ENCODE peak calls at places on chromosomes 16 and 17, in five cellular contexts. One of them, this sample, is unnamed.

GRCh38 chr16:27427538-27427937 is 25.6 kb downstream of the IL21R start:
- DNase-seq in cardiac fibroblast: no peak
- DNase-seq in astrocyte: no peak
- DNase-seq in Caco-2: no peak
- DNase-seq in GM12878: no peak
- DNase-seq in this sample: no peak

GRCh38 chr17:4833941-4834501 is 881 bp downstream of the MINK1 start:
- DNase-seq in astrocyte: peak; percentile 33
- DNase-seq in Caco-2: peak; percentile 13
- DNase-seq in cardiac fibroblast: peak; percentile 60
- DNase-seq in GM12878: no peak
- DNase-seq in this sample: no peak

GRCh38 chr17:41065829-41066624 is at the start of gene KRTAP2-4:
- DNase-seq in GM12878: no peak
- DNase-seq in Caco-2: no peak
- DNase-seq in cardiac fibroblast: peak; percentile 26
- DNase-seq in astrocyte: peak; percentile 99
- DNase-seq in this sample: peak; percentile 86

GRCh38 chr17:55742272-55743102 is 8.4 kb upstream of the PCTP start:
- DNase-seq in Caco-2: no peak
- DNase-seq in astrocyte: no peak
- DNase-seq in GM12878: no peak
- DNase-seq in cardiac fibroblast: no peak
- DNase-seq in this sample: no peak

GRCh38 chr16:75105306-75106061 is 11.1 kb downstream of the LDHD start:
- DNase-seq in GM12878: no peak
- DNase-seq in Caco-2: no peak
- DNase-seq in astrocyte: no peak
- DNase-seq in cardiac fibroblast: peak; percentile 68
- DNase-seq in this sample: no peak

GRCh38 chr17:36464765-36465088 is 21.8 kb upstream of the ZNHIT3 start:
- DNase-seq in astrocyte: no peak
- DNase-seq in cardiac fibroblast: no peak
- DNase-seq in GM12878: no peak
- DNase-seq in Caco-2: no peak
- DNase-seq in this sample: no peak

GRCh38 chr17:69810326-69811035 is 264.5 kb upstream of the KCNJ16 start:
- DNase-seq in astrocyte: no peak
- DNase-seq in GM12878: no peak
- DNase-seq in cardiac fibroblast: no peak
- DNase-seq in Caco-2: no peak
- DNase-seq in this sample: no peak

GRCh38 chr17:4500188-4500565 is 1.5 kb downstream of the SPNS2 start:
- DNase-seq in astrocyte: no peak
- DNase-seq in cardiac fibroblast: no peak
- DNase-seq in Caco-2: no peak
- DNase-seq in GM12878: no peak
- DNase-seq in this sample: no peak

GRCh38 chr17:13265306-13265705 is 247.5 kb upstream of the ELAC2 start:
- DNase-seq in GM12878: no peak
- DNase-seq in astrocyte: no peak
- DNase-seq in Caco-2: no peak
- DNase-seq in cardiac fibroblast: no peak
- DNase-seq in this sample: no peak

GRCh38 chr16:53224932-53225533 is 170.2 kb downstream of the CHD9 start:
- DNase-seq in astrocyte: peak; percentile 23
- DNase-seq in cardiac fibroblast: no peak
- DNase-seq in Caco-2: no peak
- DNase-seq in GM12878: no peak
- DNase-seq in this sample: no peak

GRCh38 chr17:19271751-19272357 is 34.7 kb downstream of the EPN2 start:
- DNase-seq in cardiac fibroblast: no peak
- DNase-seq in GM12878: no peak
- DNase-seq in astrocyte: peak; percentile 16
- DNase-seq in Caco-2: no peak
- DNase-seq in this sample: peak; percentile 36

GRCh38 chr16:24309222-24309905 is 53.2 kb downstream of the CACNG3 start:
- DNase-seq in astrocyte: peak; percentile 54
- DNase-seq in cardiac fibroblast: peak; percentile 15
- DNase-seq in Caco-2: no peak
- DNase-seq in GM12878: no peak
- DNase-seq in this sample: no peak

GRCh38 chr17:63022567-63022966 is 56.5 kb downstream of the TANC2 start:
- DNase-seq in Caco-2: no peak
- DNase-seq in GM12878: no peak
- DNase-seq in cardiac fibroblast: no peak
- DNase-seq in astrocyte: no peak
- DNase-seq in this sample: no peak

GRCh38 chr17:45394913-45395568 is 37.6 kb downstream of the ARHGAP27 start:
- DNase-seq in cardiac fibroblast: peak; percentile 93
- DNase-seq in GM12878: no peak
- DNase-seq in Caco-2: peak; percentile 79
- DNase-seq in astrocyte: peak; percentile 74
- DNase-seq in this sample: no peak

GRCh38 chr16:58098207-58099096 is 30.7 kb downstream of the CFAP20 start:
- DNase-seq in cardiac fibroblast: no peak
- DNase-seq in astrocyte: peak; percentile 10
- DNase-seq in Caco-2: no peak
- DNase-seq in GM12878: no peak
- DNase-seq in this sample: no peak

GRCh38 chr16:26787924-26788323 is 278.8 kb upstream of the C16orf82 start:
- DNase-seq in cardiac fibroblast: no peak
- DNase-seq in Caco-2: peak; percentile 42
- DNase-seq in astrocyte: no peak
- DNase-seq in GM12878: no peak
- DNase-seq in this sample: no peak

GRCh38 chr17:51238253-51238887 is 21.5 kb downstream of the MBTD1 start:
- DNase-seq in Caco-2: no peak
- DNase-seq in cardiac fibroblast: no peak
- DNase-seq in GM12878: peak; percentile 40
- DNase-seq in astrocyte: no peak
- DNase-seq in this sample: no peak

GRCh38 chr17:71870546-71870862 is 250.3 kb upstream of the SOX9 start:
- DNase-seq in GM12878: no peak
- DNase-seq in astrocyte: no peak
- DNase-seq in Caco-2: no peak
- DNase-seq in cardiac fibroblast: no peak
- DNase-seq in this sample: no peak

DNA sequence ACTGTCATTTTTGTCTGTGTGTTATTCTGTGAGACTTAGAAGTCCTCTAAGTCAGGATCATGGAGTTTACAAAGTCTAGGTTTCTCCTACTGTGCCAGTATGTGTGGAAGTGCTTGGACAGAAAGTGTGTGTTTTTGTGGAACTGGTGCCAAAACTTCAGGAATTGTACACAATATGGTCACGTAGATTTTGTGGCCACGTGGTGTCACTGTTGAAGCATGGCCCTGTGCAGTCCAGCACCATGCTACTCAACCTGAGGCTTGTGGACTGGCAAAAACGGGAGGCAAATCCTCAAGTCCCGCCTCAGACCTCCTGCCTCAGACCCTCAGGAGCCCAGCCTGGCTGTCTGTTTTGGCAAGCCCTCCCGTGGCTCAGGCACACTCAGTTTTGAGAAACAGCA is 16.7 kb upstream of the ALKBH5 start:
- DNase-seq in GM12878: no peak
- DNase-seq in astrocyte: no peak
- DNase-seq in cardiac fibroblast: peak; percentile 25
- DNase-seq in Caco-2: no peak
- DNase-seq in this sample: no peak
- TF ChIP-seq CTCF in GM12878: no peak
- TF ChIP-seq CTCF in astrocyte: no peak
- TF ChIP-seq CTCF in cardiac fibroblast: peak; percentile 1
- TF ChIP-seq CTCF in Caco-2: no peak
- TF ChIP-seq CTCF in this sample: no peak

DNA sequence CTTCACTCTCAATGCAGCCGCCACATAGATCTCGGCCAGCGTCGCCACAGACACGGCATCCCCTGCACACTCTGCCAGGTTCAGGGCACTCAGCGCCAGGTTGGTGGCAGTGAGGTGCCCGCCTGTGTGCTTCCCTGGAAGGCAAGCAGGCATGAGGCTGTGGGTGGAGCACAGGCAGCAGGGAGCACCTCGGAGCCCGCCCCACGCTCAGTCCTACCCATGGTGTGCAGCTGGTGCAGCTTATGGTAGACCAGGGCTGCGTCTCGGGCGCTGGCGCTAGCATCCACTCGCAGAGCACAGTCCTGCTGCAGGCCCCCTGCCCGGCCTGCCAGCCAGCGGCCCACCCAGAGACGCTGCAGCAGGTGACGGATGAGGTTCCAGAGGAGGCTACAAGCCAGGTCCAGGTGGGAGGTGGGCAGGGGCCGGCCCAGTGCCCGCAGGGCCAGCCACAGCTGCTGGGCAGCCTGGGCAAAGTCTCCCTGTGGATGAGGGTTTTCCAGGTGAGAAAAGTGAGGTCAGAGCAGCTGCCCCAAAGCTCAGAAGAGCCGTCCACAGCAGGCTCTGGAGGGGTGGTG is 20.5 kb downstream of the SREBF1 start:
- DNase-seq in cardiac fibroblast: no peak
- DNase-seq in astrocyte: no peak
- DNase-seq in Caco-2: no peak
- DNase-seq in GM12878: no peak
- DNase-seq in this sample: no peak
- TF ChIP-seq CTCF in cardiac fibroblast: no peak
- TF ChIP-seq CTCF in astrocyte: no peak
- TF ChIP-seq CTCF in Caco-2: no peak
- TF ChIP-seq CTCF in GM12878: no peak
- TF ChIP-seq CTCF in this sample: no peak

GRCh38 chr17:81282876-81283275 is 12.2 kb downstream of the SLC38A10 start:
- DNase-seq in Caco-2: no peak
- DNase-seq in cardiac fibroblast: no peak
- DNase-seq in GM12878: no peak
- DNase-seq in astrocyte: no peak
- DNase-seq in this sample: no peak

GRCh38 chr17:81286491-81287145 is 8.5 kb downstream of the SLC38A10 start:
- DNase-seq in GM12878: no peak
- DNase-seq in Caco-2: no peak
- DNase-seq in astrocyte: no peak
- DNase-seq in cardiac fibroblast: no peak
- DNase-seq in this sample: no peak

GRCh38 chr17:81285894-81286293 is 9.2 kb downstream of the SLC38A10 start:
- DNase-seq in Caco-2: no peak
- DNase-seq in cardiac fibroblast: no peak
- DNase-seq in astrocyte: no peak
- DNase-seq in GM12878: no peak
- DNase-seq in this sample: no peak

GRCh38 chr17:81287155-81287554 is 8.0 kb downstream of the SLC38A10 start:
- DNase-seq in cardiac fibroblast: no peak
- DNase-seq in Caco-2: no peak
- DNase-seq in astrocyte: no peak
- DNase-seq in GM12878: no peak
- DNase-seq in this sample: no peak

GRCh38 chr17:81285179-81285878 is 9.8 kb downstream of the SLC38A10 start:
- DNase-seq in Caco-2: no peak
- DNase-seq in cardiac fibroblast: peak; percentile 66
- DNase-seq in astrocyte: peak; percentile 6
- DNase-seq in GM12878: no peak
- DNase-seq in this sample: no peak
- TF ChIP-seq CTCF in Caco-2: no peak
- TF ChIP-seq CTCF in cardiac fibroblast: no peak
- TF ChIP-seq CTCF in astrocyte: no peak
- TF ChIP-seq CTCF in GM12878: no peak
- TF ChIP-seq CTCF in this sample: no peak

GRCh38 chr16:16022683-16023064 is 73.3 kb downstream of the ABCC1 start:
- DNase-seq in astrocyte: no peak
- DNase-seq in Caco-2: no peak
- DNase-seq in GM12878: no peak
- DNase-seq in cardiac fibroblast: no peak
- DNase-seq in this sample: no peak

GRCh38 chr16:16020291-16020690 is 70.9 kb downstream of the ABCC1 start:
- DNase-seq in GM12878: no peak
- DNase-seq in cardiac fibroblast: no peak
- DNase-seq in astrocyte: no peak
- DNase-seq in Caco-2: no peak
- DNase-seq in this sample: no peak

GRCh38 chr16:16021020-16021419 is 71.6 kb downstream of the ABCC1 start:
- DNase-seq in Caco-2: no peak
- DNase-seq in cardiac fibroblast: no peak
- DNase-seq in astrocyte: no peak
- DNase-seq in GM12878: no peak
- DNase-seq in this sample: no peak

GRCh38 chr16:16021646-16021987 is 72.2 kb downstream of the ABCC1 start:
- DNase-seq in cardiac fibroblast: no peak
- DNase-seq in GM12878: no peak
- DNase-seq in Caco-2: no peak
- DNase-seq in astrocyte: no peak
- DNase-seq in this sample: no peak

GRCh38 chr16:16021988-16022682 is 72.7 kb downstream of the ABCC1 start:
- DNase-seq in astrocyte: peak; percentile 92
- DNase-seq in Caco-2: peak; percentile 53
- DNase-seq in GM12878: no peak
- DNase-seq in cardiac fibroblast: peak; percentile 96
- DNase-seq in this sample: no peak
- TF ChIP-seq CTCF in astrocyte: no peak
- TF ChIP-seq CTCF in Caco-2: no peak
- TF ChIP-seq CTCF in GM12878: no peak
- TF ChIP-seq CTCF in cardiac fibroblast: no peak
- TF ChIP-seq CTCF in this sample: no peak

DNA sequence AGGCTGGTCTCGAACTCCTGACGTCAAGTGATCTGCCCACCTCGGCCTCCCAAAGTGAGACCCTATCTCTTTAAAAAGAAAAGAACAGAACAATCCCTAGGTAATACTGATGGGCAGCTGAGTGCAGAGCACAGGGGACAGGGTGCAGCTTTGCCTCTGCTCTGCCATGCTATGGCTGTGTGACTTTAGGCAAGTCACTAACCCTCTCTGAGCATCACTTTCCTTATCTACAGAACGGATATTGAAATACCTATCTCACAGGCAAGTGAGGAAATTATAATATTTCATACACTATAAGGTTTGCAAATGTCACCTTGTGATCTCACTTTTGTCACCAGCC is 4.1 kb downstream of the CASKIN2 start:
- DNase-seq in astrocyte: no peak
- DNase-seq in cardiac fibroblast: no peak
- DNase-seq in GM12878: no peak
- DNase-seq in Caco-2: no peak
- DNase-seq in this sample: no peak
- TF ChIP-seq CTCF in astrocyte: no peak
- TF ChIP-seq CTCF in cardiac fibroblast: no peak
- TF ChIP-seq CTCF in GM12878: no peak
- TF ChIP-seq CTCF in Caco-2: no peak
- TF ChIP-seq CTCF in this sample: no peak

GRCh38 chr17:57892146-57892819 is 42.4 kb upstream of the MRPS23 start:
- DNase-seq in GM12878: no peak
- DNase-seq in Caco-2: peak; percentile 93
- DNase-seq in cardiac fibroblast: peak; percentile 94
- DNase-seq in astrocyte: peak; percentile 66
- DNase-seq in this sample: no peak

GRCh38 chr17:57894848-57895247 is 45.0 kb upstream of the MRPS23 start:
- DNase-seq in cardiac fibroblast: no peak
- DNase-seq in Caco-2: no peak
- DNase-seq in astrocyte: no peak
- DNase-seq in GM12878: no peak
- DNase-seq in this sample: no peak

GRCh38 chr17:57890857-57891232 is 41.0 kb upstream of the MRPS23 start:
- DNase-seq in Caco-2: no peak
- DNase-seq in GM12878: no peak
- DNase-seq in cardiac fibroblast: no peak
- DNase-seq in astrocyte: no peak
- DNase-seq in this sample: no peak

GRCh38 chr17:57895382-57896060 is 45.7 kb upstream of the MRPS23 start:
- DNase-seq in cardiac fibroblast: no peak
- DNase-seq in Caco-2: no peak
- DNase-seq in GM12878: no peak
- DNase-seq in astrocyte: no peak
- DNase-seq in this sample: no peak

GRCh38 chr17:57892820-57893595 is 43.2 kb upstream of the MRPS23 start:
- DNase-seq in cardiac fibroblast: peak; percentile 99
- DNase-seq in GM12878: no peak
- DNase-seq in Caco-2: peak; percentile 86
- DNase-seq in astrocyte: peak; percentile 96
- DNase-seq in this sample: peak; percentile 97
- TF ChIP-seq CTCF in cardiac fibroblast: no peak
- TF ChIP-seq CTCF in GM12878: no peak
- TF ChIP-seq CTCF in Caco-2: no peak
- TF ChIP-seq CTCF in astrocyte: no peak
- TF ChIP-seq CTCF in this sample: no peak